ENCODE peak calls at places on chromosomes 6 and 20, in four cellular contexts. One of them, this sample, is unnamed. For H3K4me1, the result is how much of the 10 kb centered on the place peaks cover.

GRCh38 chr20:46215913-46216707 is 92.2 kb downstream of the CDH22 start:
- DNase-seq in stomach: no peak
- DNase-seq in breast epithelium: no peak
- DNase-seq in uterus: no peak
- DNase-seq in this sample: peak

GRCh38 chr6:43970913-43971775 is 156.1 kb downstream of the MRPL14 start:
- DNase-seq in uterus: no peak
- DNase-seq in breast epithelium: peak
- DNase-seq in stomach: peak
- DNase-seq in this sample: peak

GRCh38 chr6:125924169-125924568 is 32.4 kb upstream of the HINT3 start:
- DNase-seq in uterus: no peak
- DNase-seq in stomach: no peak
- DNase-seq in breast epithelium: no peak
- DNase-seq in this sample: no peak

GRCh38 chr20:16215056-16215455 is 358.2 kb downstream of the KIF16B start:
- DNase-seq in breast epithelium: no peak
- DNase-seq in stomach: no peak
- DNase-seq in uterus: no peak
- DNase-seq in this sample: no peak

GRCh38 chr6:69232506-69233194 is 564.2 kb downstream of the LMBRD1 start:
- DNase-seq in uterus: peak
- DNase-seq in stomach: peak
- DNase-seq in breast epithelium: no peak
- DNase-seq in this sample: peak

GRCh38 chr20:53942121-53942816 is 128.1 kb downstream of the BCAS1 start:
- DNase-seq in uterus: no peak
- DNase-seq in stomach: no peak
- DNase-seq in breast epithelium: no peak
- DNase-seq in this sample: no peak

GRCh38 chr20:24653306-24653705 is 183.9 kb downstream of the SYNDIG1 start:
- DNase-seq in uterus: no peak
- DNase-seq in breast epithelium: no peak
- DNase-seq in stomach: no peak
- DNase-seq in this sample: no peak

GRCh38 chr20:10286356-10286755 is 67.7 kb downstream of the SNAP25 start:
- DNase-seq in uterus: no peak
- DNase-seq in stomach: no peak
- DNase-seq in breast epithelium: no peak
- DNase-seq in this sample: no peak

GRCh38 chr20:31260326-31260932 is 3.0 kb downstream of the DEFB115 start:
- DNase-seq in uterus: no peak
- DNase-seq in stomach: no peak
- DNase-seq in breast epithelium: no peak
- DNase-seq in this sample: no peak

GRCh38 chr6:25958700-25959162 is 3.9 kb upstream of the TRIM38 start:
- DNase-seq in stomach: no peak
- DNase-seq in uterus: no peak
- DNase-seq in breast epithelium: no peak
- DNase-seq in this sample: no peak

GRCh38 chr6:77880501-77880900 is 227.7 kb downstream of the MEI4 start:
- DNase-seq in breast epithelium: no peak
- DNase-seq in stomach: no peak
- DNase-seq in uterus: no peak
- DNase-seq in this sample: no peak

GRCh38 chr20:14790771-14791517 is 453.5 kb upstream of the FLRT3 start:
- DNase-seq in uterus: no peak
- DNase-seq in stomach: no peak
- DNase-seq in breast epithelium: no peak
- DNase-seq in this sample: no peak

GRCh38 chr20:38545771-38546170 is 35.2 kb upstream of the ADIG start:
- DNase-seq in breast epithelium: no peak
- DNase-seq in uterus: no peak
- DNase-seq in stomach: no peak
- DNase-seq in this sample: no peak

GRCh38 chr20:52410182-52410647 is 218.6 kb upstream of the ZFP64 start:
- DNase-seq in stomach: no peak
- DNase-seq in uterus: peak
- DNase-seq in breast epithelium: no peak
- DNase-seq in this sample: no peak

GRCh38 chr6:136613477-136613876 is 63.3 kb upstream of the MAP7 start:
- DNase-seq in uterus: no peak
- DNase-seq in stomach: no peak
- DNase-seq in breast epithelium: no peak
- DNase-seq in this sample: no peak

GRCh38 chr20:46992640-46993035 is 98.0 kb downstream of the EYA2 start:
- DNase-seq in stomach: no peak
- DNase-seq in breast epithelium: no peak
- DNase-seq in uterus: no peak
- DNase-seq in this sample: no peak

GRCh38 chr20:35305682-35306556 is 13.7 kb upstream of the FAM83C start:
- DNase-seq in stomach: peak
- DNase-seq in uterus: no peak
- DNase-seq in breast epithelium: peak
- DNase-seq in this sample: peak

GRCh38 chr6:107716688-107717089 is 107.4 kb downstream of the SCML4 start:
- DNase-seq in uterus: no peak
- DNase-seq in breast epithelium: no peak
- DNase-seq in stomach: no peak
- DNase-seq in this sample: no peak

GRCh38 chr6:75210885-75211739 is 5.3 kb upstream of the COL12A1 start:
- DNase-seq in breast epithelium: no peak
- DNase-seq in uterus: no peak
- DNase-seq in stomach: peak
- DNase-seq in this sample: no peak

GRCh38 chr6:157276134-157276532 is 47.2 kb downstream of the TMEM242 start:
- DNase-seq in stomach: no peak
- DNase-seq in uterus: no peak
- DNase-seq in breast epithelium: no peak
- DNase-seq in this sample: no peak

GRCh38 chr6:157273756-157274088 is 49.6 kb downstream of the TMEM242 start:
- DNase-seq in stomach: peak
- DNase-seq in breast epithelium: no peak
- DNase-seq in uterus: peak
- DNase-seq in this sample: no peak

GRCh38 chr6:157274116-157274470 is 49.2 kb downstream of the TMEM242 start:
- DNase-seq in uterus: no peak
- DNase-seq in stomach: no peak
- DNase-seq in breast epithelium: no peak
- DNase-seq in this sample: no peak

GRCh38 chr6:157272866-157273755 is 50.2 kb downstream of the TMEM242 start:
- DNase-seq in stomach: no peak
- DNase-seq in uterus: no peak
- DNase-seq in breast epithelium: no peak
- DNase-seq in this sample: no peak

GRCh38 chr6:157274471-157275226 is 48.7 kb downstream of the TMEM242 start:
- DNase-seq in uterus: peak
- DNase-seq in stomach: peak
- DNase-seq in breast epithelium: peak
- DNase-seq in this sample: peak
- TF ChIP-seq POLR2A in uterus: peak
- TF ChIP-seq POLR2A in stomach: no peak
- TF ChIP-seq POLR2A in breast epithelium: no peak
- TF ChIP-seq POLR2A in this sample: peak

GRCh38 chr20:3652217-3652616 is 11.0 kb downstream of the GFRA4 start:
- DNase-seq in breast epithelium: no peak
- DNase-seq in stomach: peak
- DNase-seq in uterus: no peak
- DNase-seq in this sample: no peak
- H3K4me1 ChIP-seq in breast epithelium: under half
- H3K4me1 ChIP-seq in stomach: under half
- H3K4me1 ChIP-seq in uterus: under half
- H3K4me1 ChIP-seq in this sample: under half

GRCh38 chr6:13328076-13328874 is at the start of gene TBC1D7:
- DNase-seq in breast epithelium: peak
- DNase-seq in uterus: peak
- DNase-seq in stomach: peak
- DNase-seq in this sample: peak
- TF ChIP-seq CTCF in breast epithelium: peak
- TF ChIP-seq CTCF in uterus: peak
- TF ChIP-seq CTCF in stomach: no peak
- TF ChIP-seq CTCF in this sample: no peak

GRCh38 chr20:33811763-33812672 is 870 bp downstream of the CHMP4B start:
- DNase-seq in breast epithelium: peak
- DNase-seq in stomach: peak
- DNase-seq in uterus: peak
- DNase-seq in this sample: peak
- TF ChIP-seq POLR2A in breast epithelium: no peak
- TF ChIP-seq POLR2A in stomach: no peak
- TF ChIP-seq POLR2A in uterus: no peak
- TF ChIP-seq POLR2A in this sample: peak

GRCh38 chr6:138541793-138542481 is 42.6 kb upstream of the NHSL1 start:
- DNase-seq in breast epithelium: no peak
- DNase-seq in uterus: no peak
- DNase-seq in stomach: no peak
- DNase-seq in this sample: no peak
- H3K4me1 ChIP-seq in breast epithelium: under half
- H3K4me1 ChIP-seq in uterus: under half
- H3K4me1 ChIP-seq in stomach: half or more
- H3K4me1 ChIP-seq in this sample: under half

This sample was measured in gastrocnemius medialis.